ENCODE peak calls at places on chromosomes 4 and X, in four cellular contexts. Z, H, R and B are unnamed samples.

GRCh38 chrX:43595931-43596330 is 60.2 kb upstream of the MAOA start:
- DNase-seq in Z (no peak), H (no peak), R (no peak), B (no peak)

GRCh38 chr4:136283973-136284372 is 1248.3 kb downstream of the PCDH18 start:
- DNase-seq in Z (no peak), H (no peak), R (no peak), B (no peak)

GRCh38 chr4:43837604-43838003 is 611.0 kb downstream of the KCTD8 start:
- DNase-seq in Z (no peak), H (no peak), R (no peak), B (no peak)

GRCh38 chr4:184253072-184253420 is 35.4 kb upstream of the ENPP6 start:
- DNase-seq in Z (no peak), H (no peak), R (no peak), B (no peak)

GRCh38 chr4:82124365-82124764 is 249.4 kb downstream of the HNRNPD start:
- DNase-seq in Z (no peak), H (no peak), R (no peak), B (no peak)

GRCh38 chr4:185577592-185577940 is 42.3 kb upstream of the PDLIM3 start:
- DNase-seq in Z (no peak), H (no peak), R (no peak), B (no peak)

GRCh38 chr4:101114936-101115372 is 232.4 kb downstream of the PPP3CA start:
- DNase-seq in Z (no peak), H (no peak), R (peak), B (no peak)

GRCh38 chr4:170990989-170991589 is 822.1 kb upstream of the GALNTL6 start:
- DNase-seq in Z (peak), H (peak), R (peak), B (peak)

GRCh38 chr4:74307163-74307562 is 1.1 kb upstream of the EPGN start:
- DNase-seq in Z (no peak), H (no peak), R (no peak), B (no peak)

GRCh38 chr4:77355731-77356130 is 198.7 kb downstream of the CCNG2 start:
- DNase-seq in Z (no peak), H (no peak), R (no peak), B (no peak)

GRCh38 chrX:46547857-46548256 is 2.6 kb upstream of the ZNF674 start:
- DNase-seq in Z (no peak), H (no peak), R (peak), B (no peak)

GRCh38 chr4:95409750-95410149 is 139.0 kb downstream of the UNC5C start:
- DNase-seq in Z (no peak), H (no peak), R (no peak), B (no peak)
- TF ChIP-seq JUND in Z (no peak), H (no peak), R (no peak), B (no peak)

GRCh38 chrX:102745513-102746133 is 25.1 kb downstream of the GPRASP3 start:
- DNase-seq in Z (peak), H (peak), R (no peak), B (no peak)

GRCh38 chrX:102744307-102744706 is 23.8 kb downstream of the GPRASP3 start:
- DNase-seq in Z (no peak), H (no peak), R (no peak), B (no peak)

GRCh38 chrX:102746134-102746584 is 25.6 kb downstream of the GPRASP3 start:
- DNase-seq in Z (peak), H (peak), R (no peak), B (no peak)
- TF ChIP-seq JUND in Z (no peak), H (no peak), R (no peak), B (no peak)

DNA sequence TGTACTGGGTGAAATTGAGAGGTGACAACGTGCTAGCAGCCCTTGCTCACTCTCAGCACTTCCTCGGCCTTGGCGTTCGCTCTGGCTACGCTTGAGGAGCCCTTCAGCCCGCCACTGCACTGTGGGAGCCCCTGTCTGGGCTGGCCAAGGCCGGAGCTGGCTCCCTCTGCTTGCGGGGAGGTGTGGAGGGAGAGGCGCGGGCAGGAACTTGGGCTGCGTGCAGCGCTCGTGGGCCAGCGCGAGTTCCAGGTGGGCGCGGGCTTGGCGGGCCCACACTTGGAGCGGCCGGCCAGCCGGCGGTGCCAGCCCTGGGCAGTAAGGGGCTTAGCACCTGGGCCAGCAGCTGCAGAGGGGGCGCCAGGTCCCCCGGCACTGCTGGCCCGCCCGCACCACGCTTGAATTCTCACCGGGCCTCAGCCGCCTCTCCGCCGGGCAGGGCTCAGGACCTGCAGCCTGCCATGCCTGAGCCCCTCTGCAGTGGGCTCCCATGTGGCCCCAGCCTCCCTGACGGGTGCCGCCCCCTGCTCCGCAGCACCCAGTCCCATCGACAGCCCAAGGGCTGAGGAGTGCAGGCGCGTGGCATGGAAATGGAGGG is 249.5 kb upstream of the ETNPPL start:
- DNase-seq in Z (no peak), H (no peak), R (no peak), B (no peak)
- TF ChIP-seq JUND in Z (no peak), H (no peak), R (no peak), B (no peak)

GRCh38 chr4:99461623-99462401 is 26.7 kb upstream of the ADH7 start:
- DNase-seq in Z (no peak), H (no peak), R (no peak), B (no peak)
- TF ChIP-seq JUND in Z (no peak), H (no peak), R (no peak), B (no peak)

GRCh38 chrX:25226151-25226550 is 210.4 kb upstream of the ARX start:
- DNase-seq in Z (no peak), H (no peak), R (no peak), B (no peak)
- TF ChIP-seq JUND in Z (no peak), H (no peak), R (no peak), B (no peak)

GRCh38 chrX:109049416-109049815 is 313.1 kb upstream of the IRS4 start:
- DNase-seq in Z (no peak), H (no peak), R (no peak), B (no peak)
- TF ChIP-seq JUND in Z (no peak), H (no peak), R (no peak), B (no peak)

GRCh38 chrX:97027384-97027922 is 143.7 kb downstream of the RPA4 start:
- DNase-seq in Z (no peak), H (peak), R (no peak), B (peak)
- TF ChIP-seq JUND in Z (no peak), H (no peak), R (no peak), B (no peak)

GRCh38 chr4:25788839-25789238 is 73.9 kb downstream of the SEL1L3 start:
- DNase-seq in Z (no peak), H (no peak), R (no peak), B (no peak)

GRCh38 chr4:25790024-25790423 is 72.8 kb downstream of the SEL1L3 start:
- DNase-seq in Z (no peak), H (no peak), R (no peak), B (no peak)

GRCh38 chr4:25783943-25784342 is 78.8 kb downstream of the SEL1L3 start:
- DNase-seq in Z (no peak), H (no peak), R (no peak), B (no peak)

GRCh38 chr4:25786497-25787065 is 76.2 kb downstream of the SEL1L3 start:
- DNase-seq in Z (no peak), H (no peak), R (no peak), B (no peak)

DNA sequence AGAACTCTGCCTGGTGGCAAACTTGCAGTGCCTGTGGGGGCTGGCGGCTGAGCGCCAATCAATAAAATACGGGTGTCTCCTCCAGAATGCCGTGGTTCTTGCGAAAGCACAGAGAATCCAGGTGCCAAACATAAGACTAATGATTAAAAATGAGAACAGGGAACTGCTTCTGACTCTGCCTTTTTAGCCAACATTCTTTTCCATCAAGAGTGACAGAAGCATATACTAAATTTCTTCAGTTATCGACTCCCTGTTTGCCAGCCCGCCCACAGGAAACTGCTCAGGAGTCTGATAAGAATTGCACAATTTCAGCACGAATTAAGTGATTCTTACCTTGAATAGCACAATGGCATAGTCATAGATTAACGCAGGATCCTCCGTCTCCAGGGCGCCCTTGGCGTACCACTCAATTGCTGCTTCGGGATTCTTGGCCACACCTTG is 74.9 kb downstream of the SEL1L3 start:
- DNase-seq in Z (no peak), H (no peak), R (no peak), B (no peak)
- TF ChIP-seq JUND in Z (no peak), H (no peak), R (no peak), B (no peak)

GRCh38 chr4:78656968-78657445 is 105.4 kb downstream of the ANXA3 start:
- DNase-seq in Z (no peak), H (no peak), R (no peak), B (no peak)
- TF ChIP-seq JUND in Z (no peak), H (no peak), R (no peak), B (no peak)

GRCh38 chrX:78074088-78074487 is 30.0 kb upstream of the PGK1 start:
- DNase-seq in Z (no peak), H (no peak), R (no peak), B (no peak)

GRCh38 chrX:78075787-78076389 is 28.2 kb upstream of the PGK1 start:
- DNase-seq in Z (no peak), H (no peak), R (peak), B (no peak)
- TF ChIP-seq JUND in Z (no peak), H (no peak), R (peak), B (no peak)